ENCODE peak calls at places on chromosomes 2 and 18, in five cellular contexts. Z is GM23248, Q is HCT116, B is MM.1S, G is PC-3. M is an unnamed sample.

GRCh38 chr2:241180495-241180894 is 8.0 kb upstream of the ANO7 start:
- DNase-seq in Z (no peak), Q (peak; percentile 19), B (no peak), G (no peak), M (no peak)

GRCh38 chr2:233353769-233354499 is at the start of gene DGKD:
- DNase-seq in Z (peak; percentile 77), Q (peak; percentile 29), B (peak; percentile 68), G (peak; percentile 58), M (peak; percentile 99)

GRCh38 chr2:155162494-155162893 is 464.0 kb downstream of the KCNJ3 start:
- DNase-seq in Z (no peak), Q (no peak), B (no peak), G (no peak), M (no peak)

GRCh38 chr2:219430633-219431615 is 3.7 kb upstream of the SPEG start:
- DNase-seq in Z (peak; percentile 24), Q (no peak), B (no peak), G (peak; percentile 67), M (peak; percentile 89)

GRCh38 chr2:13996527-13996926 is 636.0 kb upstream of the LRATD1 start:
- DNase-seq in Z (no peak), Q (no peak), B (no peak), G (peak; percentile 46), M (no peak)

GRCh38 chr2:223815884-223816570 is 21.4 kb downstream of the AP1S3 start:
- DNase-seq in Z (no peak), Q (peak; percentile 81), B (no peak), G (peak; percentile 56), M (no peak)

GRCh38 chr2:232327089-232328037 is 51.2 kb upstream of the ALPP start:
- DNase-seq in Z (peak; percentile 65), Q (peak; percentile 27), B (peak; percentile 54), G (peak; percentile 81), M (peak; percentile 85)

GRCh38 chr2:27390822-27391679 is 10.5 kb upstream of the ZNF513 start:
- DNase-seq in Z (no peak), Q (no peak), B (no peak), G (no peak), M (no peak)

GRCh38 chr2:192151848-192152247 is 42.9 kb downstream of the TMEFF2 start:
- DNase-seq in Z (peak; percentile 58), Q (no peak), B (no peak), G (no peak), M (no peak)

GRCh38 chr2:28102455-28102874 is 211.9 kb downstream of the BABAM2 start:
- DNase-seq in Z (peak; percentile 80), Q (no peak), B (no peak), G (no peak), M (no peak)

GRCh38 chr2:18518116-18519111 is 42.0 kb downstream of the RDH14 start:
- DNase-seq in Z (peak; percentile 64), Q (no peak), B (no peak), G (peak; percentile 77), M (no peak)

GRCh38 chr18:8994603-8995002 is 107.9 kb upstream of the NDUFV2 start:
- DNase-seq in Z (peak; percentile 40), Q (no peak), B (no peak), G (peak; percentile 71), M (no peak)

GRCh38 chr18:77077836-77078456 is 54.6 kb downstream of the MBP start:
- DNase-seq in Z (peak; percentile 66), Q (no peak), B (no peak), G (no peak), M (no peak)

GRCh38 chr2:228657807-228658402 is 476.4 kb upstream of the SPHKAP start:
- DNase-seq in Z (peak; percentile 69), Q (peak; percentile 24), B (peak; percentile 56), G (peak; percentile 76), M (peak; percentile 18)

GRCh38 chr2:46825958-46826897 is 89.4 kb downstream of the MCFD2 start:
- DNase-seq in Z (peak; percentile 95), Q (no peak), B (no peak), G (no peak), M (no peak)

GRCh38 chr18:1995041-1995612 is 576.2 kb downstream of the METTL4 start:
- DNase-seq in Z (no peak), Q (no peak), B (no peak), G (no peak), M (no peak)

GRCh38 chr18:9914584-9915290 is 921 bp downstream of the VAPA start:
- DNase-seq in Z (peak; percentile 91), Q (peak; percentile 49), B (peak; percentile 83), G (peak; percentile 91), M (no peak)

GRCh38 chr2:43171789-43172188 is 54.6 kb downstream of the ZFP36L2 start:
- DNase-seq in Z (peak; percentile 31), Q (no peak), B (no peak), G (peak; percentile 42), M (peak; percentile 86)

GRCh38 chr2:118264591-118264990 is 176.3 kb downstream of the INSIG2 start:
- DNase-seq in Z (no peak), Q (no peak), B (no peak), G (no peak), M (no peak)
- TF ChIP-seq EZH2phosphoT487 in Z (no peak), Q (no peak), B (no peak), G (no peak), M (no peak)

DNA sequence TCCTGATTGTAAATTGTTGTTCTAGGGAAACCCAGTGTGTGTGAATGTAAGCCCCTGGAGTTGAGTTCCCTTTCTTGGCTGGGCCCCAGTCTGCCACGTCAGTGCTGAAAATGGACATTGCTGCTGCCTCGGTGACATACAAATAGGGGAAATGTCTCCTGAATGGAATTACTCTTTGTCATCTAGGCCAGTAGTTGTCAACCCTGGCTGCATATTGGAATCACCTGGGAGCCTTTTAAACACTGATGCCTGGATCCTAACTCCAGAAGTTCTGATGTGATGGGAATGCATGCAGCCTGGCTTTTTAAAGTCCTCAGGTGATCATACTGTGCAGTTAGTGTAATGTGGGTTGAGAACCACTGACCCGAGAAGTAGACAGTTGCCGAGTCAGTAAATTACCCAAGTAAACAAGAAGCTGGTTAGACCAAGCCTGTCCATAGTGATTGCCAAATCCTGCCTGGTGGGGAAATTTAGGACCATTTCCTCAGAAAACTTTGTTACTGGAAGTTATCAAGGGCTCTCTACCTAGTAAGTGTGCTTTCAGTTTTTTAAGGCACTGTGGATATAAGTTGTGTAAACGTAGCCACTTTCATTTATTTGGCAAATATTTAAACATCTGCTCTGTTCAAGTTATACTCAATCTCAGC is 27.6 kb upstream of the IL1R1 start:
- DNase-seq in Z (no peak), Q (no peak), B (no peak), G (no peak), M (no peak)
- H3K27ac ChIP-seq in Z (no peak overlapping the region), Q (no peak overlapping the region), B (no peak overlapping the region), G (no peak overlapping the region), M (peak overlapping the region; percentile 91)

DNA sequence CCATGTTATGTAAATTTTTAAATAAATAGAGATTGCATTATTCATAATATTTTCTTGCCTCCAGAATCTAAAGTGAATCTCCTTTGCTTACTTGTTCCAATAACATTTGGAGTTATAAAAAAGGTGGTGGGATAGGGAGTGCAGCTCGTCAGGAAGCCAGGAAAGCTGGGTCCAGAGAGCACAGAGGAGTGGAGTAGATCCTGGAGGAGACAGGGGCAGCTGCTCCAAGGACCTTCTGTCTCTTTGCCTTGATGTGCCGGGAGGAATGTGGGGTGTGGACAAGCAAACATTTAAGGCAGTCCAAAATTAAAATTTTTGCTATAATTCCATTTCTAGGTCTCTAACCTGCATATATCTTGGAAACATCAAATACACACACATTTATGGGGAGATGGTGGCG is 29.3 kb downstream of the HAUS1 start:
- DNase-seq in Z (no peak), Q (no peak), B (no peak), G (no peak), M (no peak)
- TF ChIP-seq EZH2phosphoT487 in Z (no peak), Q (no peak), B (no peak), G (no peak), M (no peak)

GRCh38 chr2:174603280-174603679 is 5.7 kb upstream of the WIPF1 start:
- DNase-seq in Z (peak; percentile 85), Q (peak; percentile 23), B (peak; percentile 59), G (peak; percentile 46), M (peak; percentile 36)

GRCh38 chr2:174607989-174608865 is 10.6 kb upstream of the WIPF1 start:
- DNase-seq in Z (peak; percentile 30), Q (no peak), B (peak; percentile 86), G (no peak), M (peak; percentile 46)

GRCh38 chr2:174606336-174606735 is 8.7 kb upstream of the WIPF1 start:
- DNase-seq in Z (peak; percentile 95), Q (no peak), B (no peak), G (peak; percentile 89), M (peak; percentile 32)

GRCh38 chr2:174607584-174607983 is 10.0 kb upstream of the WIPF1 start:
- DNase-seq in Z (no peak), Q (no peak), B (no peak), G (no peak), M (no peak)

GRCh38 chr2:174605687-174606086 is 8.1 kb upstream of the WIPF1 start:
- DNase-seq in Z (peak; percentile 76), Q (peak; percentile 6), B (peak; percentile 28), G (peak; percentile 33), M (no peak)
- H3K27ac ChIP-seq in Z (peak overlapping the region; percentile 93), Q (no peak overlapping the region), B (no peak overlapping the region), G (peak overlapping the region; percentile 56), M (peak overlapping the region; percentile 82)

DNA sequence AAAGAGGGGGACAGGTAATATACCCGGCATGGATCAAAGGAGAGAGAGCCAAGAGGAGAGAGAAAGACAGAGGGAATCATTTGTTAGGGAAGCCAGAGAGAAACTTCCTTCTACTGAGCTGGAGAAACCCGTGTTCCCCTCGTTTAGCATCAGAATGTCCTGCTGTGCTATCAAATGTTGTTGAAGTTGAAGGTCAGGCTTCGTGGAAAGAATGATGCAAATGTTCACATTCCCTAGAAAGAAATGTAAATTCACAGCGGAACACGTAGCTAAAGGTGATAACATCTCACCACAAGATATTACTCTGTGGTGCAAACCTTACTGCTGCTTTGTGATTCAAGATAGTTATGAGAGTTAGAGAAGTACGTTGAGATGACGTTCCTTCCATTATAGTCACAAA is 258.1 kb downstream of the LNPK start:
- DNase-seq in Z (no peak), Q (no peak), B (no peak), G (no peak), M (no peak)
- TF ChIP-seq EZH2phosphoT487 in Z (no peak), Q (no peak), B (no peak), G (no peak), M (no peak)

GRCh38 chr2:173272895-173273294 is 81.8 kb upstream of the CDCA7 start:
- DNase-seq in Z (no peak), Q (no peak), B (no peak), G (no peak), M (no peak)
- H3K27ac ChIP-seq in Z (no peak overlapping the region), Q (no peak overlapping the region), B (no peak overlapping the region), G (no peak overlapping the region), M (no peak overlapping the region)

DNA sequence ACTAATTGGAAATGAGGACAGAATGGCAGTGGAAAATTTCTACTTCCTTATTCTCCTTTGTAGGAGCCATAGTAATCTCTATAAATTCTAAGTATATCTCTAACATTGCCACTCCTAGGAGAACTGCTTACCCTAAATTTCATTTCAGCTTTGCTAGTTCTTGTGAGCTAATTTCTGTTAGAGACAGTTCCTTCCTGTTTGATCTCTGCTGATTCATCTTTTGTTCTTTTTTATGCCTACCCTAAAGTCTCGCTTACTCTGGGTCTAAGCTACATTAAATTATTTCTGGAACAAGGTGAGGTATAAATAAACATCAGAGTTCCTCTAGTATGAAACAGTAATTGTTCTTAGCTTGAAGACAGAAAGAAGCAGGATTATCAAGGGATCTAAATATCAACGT is 25.7 kb downstream of the ABHD3 start:
- DNase-seq in Z (no peak), Q (no peak), B (peak; percentile 39), G (peak; percentile 28), M (no peak)
- TF ChIP-seq EZH2phosphoT487 in Z (no peak), Q (no peak), B (no peak), G (no peak), M (no peak)

GRCh38 chr2:196286821-196287220 is 115.4 kb upstream of the STK17B start:
- DNase-seq in Z (no peak), Q (no peak), B (peak; percentile 61), G (no peak), M (no peak)
- H3K27ac ChIP-seq in Z (no peak overlapping the region), Q (no peak overlapping the region), B (no peak overlapping the region), G (no peak overlapping the region), M (no peak overlapping the region)

M was measured in SK-N-SH.